ENCODE peak calls at places on chromosome 12, in ten cellular contexts. M, J, U, V, I, X, K, A, H and P are unnamed samples.

GRCh38 chr12:125188912-125189881 is 124.0 kb downstream of the AACS start:
- DNase-seq in A (no peak), X (no peak), J (no peak), K (no peak), I (no peak), U (no peak), M (no peak), V (peak), H (no peak), P (no peak)

GRCh38 chr12:4353785-4354208 is 25.7 kb downstream of the FGF23 start:
- DNase-seq in A (no peak), H (no peak), V (no peak), K (no peak), M (peak), U (no peak), X (peak), I (no peak), J (no peak), P (no peak)

GRCh38 chr12:31867292-31867691 is 91.9 kb upstream of the RESF1 start:
- DNase-seq in J (no peak), M (no peak), H (no peak), A (no peak), V (no peak), X (no peak), I (no peak), K (no peak), U (no peak), P (no peak)

GRCh38 chr12:106584104-106585064 is 1.6 kb downstream of the RFX4 start:
- DNase-seq in I (no peak), V (no peak), X (no peak), J (no peak), K (no peak), M (peak), U (peak), H (no peak), A (no peak), P (no peak)

GRCh38 chr12:77893918-77894317 is 63.2 kb downstream of the NAV3 start:
- DNase-seq in M (no peak), U (peak), I (no peak), V (no peak), J (no peak), H (peak), A (no peak), X (peak), K (no peak), P (no peak)

GRCh38 chr12:53069621-53070410 is 9.4 kb downstream of the SPRYD3 start:
- DNase-seq in M (no peak), A (no peak), I (peak), J (peak), X (no peak), V (peak), U (no peak), K (no peak), H (no peak), P (peak)

GRCh38 chr12:65098364-65098763 is 22.7 kb downstream of the WIF1 start:
- DNase-seq in A (no peak), M (no peak), K (no peak), X (no peak), V (no peak), U (no peak), I (no peak), H (no peak), J (no peak), P (no peak)

GRCh38 chr12:116892741-116893140 is 11.5 kb upstream of the HRK start:
- DNase-seq in M (no peak), J (no peak), I (no peak), A (no peak), V (no peak), H (no peak), U (no peak), K (no peak), X (no peak), P (no peak)

GRCh38 chr12:79725987-79726386 is 35.2 kb upstream of the PAWR start:
- DNase-seq in U (peak), K (no peak), A (no peak), I (no peak), M (no peak), X (peak), H (peak), J (no peak), V (no peak), P (no peak)

GRCh38 chr12:100955139-100955538 is 160.6 kb downstream of the ANO4 start:
- DNase-seq in V (peak), K (no peak), J (no peak), X (peak), A (no peak), M (peak), I (no peak), U (peak), H (peak), P (no peak)

GRCh38 chr12:105504286-105504685 is 173.8 kb downstream of the C12orf75 start:
- DNase-seq in I (no peak), U (no peak), V (no peak), A (no peak), K (no peak), H (no peak), M (no peak), X (no peak), J (no peak), P (no peak)

GRCh38 chr12:109115758-109116610 is at the start of gene ACACB:
- DNase-seq in U (no peak), K (peak), A (peak), H (no peak), M (peak), V (no peak), I (peak), J (peak), X (peak), P (peak)

GRCh38 chr12:78057075-78057474 is 226.4 kb downstream of the NAV3 start:
- DNase-seq in V (no peak), I (no peak), X (no peak), H (no peak), U (no peak), A (no peak), M (no peak), K (no peak), J (no peak), P (no peak)

GRCh38 chr12:107590369-107591094 is 95.1 kb upstream of the PWP1 start:
- DNase-seq in V (no peak), I (no peak), H (no peak), K (no peak), A (no peak), X (no peak), M (no peak), U (no peak), J (no peak), P (peak)

GRCh38 chr12:75656650-75657049 is 145.2 kb upstream of the KRR1 start:
- DNase-seq in V (no peak), A (no peak), U (peak), J (no peak), M (no peak), X (peak), I (no peak), H (peak), K (no peak), P (no peak)

GRCh38 chr12:112870267-112870980 is 36.3 kb upstream of the OAS1 start:
- DNase-seq in I (no peak), H (no peak), A (no peak), K (no peak), X (no peak), V (no peak), U (no peak), J (no peak), M (no peak), P (no peak)

GRCh38 chr12:111785651-111786050 is 18.9 kb downstream of the ALDH2 start:
- DNase-seq in M (no peak), I (no peak), K (no peak), J (no peak), V (no peak), A (no peak), H (peak), U (no peak), X (peak), P (no peak)

GRCh38 chr12:113889806-113890581 is 76.1 kb downstream of the RBM19 start:
- DNase-seq in U (no peak), J (no peak), V (no peak), I (no peak), H (no peak), X (no peak), K (no peak), M (no peak), A (peak), P (no peak)

GRCh38 chr12:120700863-120701262 is 9.4 kb upstream of the UNC119B start:
- DNase-seq in K (no peak), U (no peak), H (no peak), M (no peak), J (no peak), I (no peak), V (no peak), X (no peak), A (no peak), P (no peak)

GRCh38 chr12:52433501-52434095 is 573 bp downstream of the KRT75 start:
- DNase-seq in I (no peak), K (no peak), H (no peak), A (no peak), J (no peak), V (no peak), U (no peak), M (no peak), X (no peak), P (no peak)

GRCh38 chr12:31590730-31591307 is at the start of gene DENND5B:
- DNase-seq in X (no peak), A (peak), I (peak), U (peak), V (peak), H (peak), K (peak), M (peak), J (peak), P (peak)

GRCh38 chr12:64273527-64274403 is 51.7 kb upstream of the KICS2 start:
- DNase-seq in J (no peak), H (no peak), X (no peak), M (no peak), K (no peak), A (no peak), I (no peak), U (peak), V (no peak), P (no peak)

GRCh38 chr12:102522768-102523167 is 42.4 kb upstream of the IGF1 start:
- DNase-seq in J (no peak), H (no peak), V (no peak), A (no peak), M (no peak), U (no peak), X (no peak), I (no peak), K (no peak), P (no peak)

GRCh38 chr12:27810756-27811155 is 30.7 kb upstream of the MANSC4 start:
- DNase-seq in X (no peak), M (no peak), K (no peak), A (no peak), H (no peak), U (peak), J (no peak), V (no peak), I (no peak), P (no peak)